ENCODE peak calls at places on chromosomes 3 and 15, in four cellular contexts. Q, A, I and H are unnamed samples.

GRCh38 chr3:151384741-151385174 is at the start of gene P2RY12:
- DNase-seq in Q (no peak), A (no peak), I (no peak), H (no peak)

GRCh38 chr3:143847787-143848631 is at the start of gene SLC9A9:
- DNase-seq in Q (no peak), A (no peak), I (peak; percentile 32), H (no peak)

GRCh38 chr15:85737061-85737460 is 57.7 kb downstream of the KLHL25 start:
- DNase-seq in Q (no peak), A (no peak), I (no peak), H (no peak)

GRCh38 chr3:49377483-49377882 is 19.3 kb upstream of the GPX1 start:
- DNase-seq in Q (no peak), A (no peak), I (no peak), H (no peak)

GRCh38 chr15:92653836-92654524 is 1.6 kb downstream of the FAM174B start:
- DNase-seq in Q (no peak), A (no peak), I (peak; percentile 94), H (no peak)

GRCh38 chr15:75653347-75653913 is 5.7 kb downstream of the SNX33 start:
- DNase-seq in Q (no peak), A (no peak), I (no peak), H (no peak)

GRCh38 chr3:142356818-142357217 is 91.0 kb downstream of the XRN1 start:
- DNase-seq in Q (no peak), A (no peak), I (no peak), H (no peak)

GRCh38 chr3:43071313-43071893 is 34.5 kb downstream of the POMGNT2 start:
- DNase-seq in Q (no peak), A (no peak), I (no peak), H (no peak)

GRCh38 chr15:29376580-29376979 is 107.0 kb upstream of the NSMCE3 start:
- DNase-seq in Q (no peak), A (no peak), I (no peak), H (no peak)

GRCh38 chr3:167740961-167741587 is 5.6 kb downstream of the SERPINI1 start:
- DNase-seq in Q (no peak), A (no peak), I (peak; percentile 42), H (no peak)

GRCh38 chr15:42858999-42859789 is 61.4 kb downstream of the TTBK2 start:
- DNase-seq in Q (no peak), A (no peak), I (no peak), H (no peak)

GRCh38 chr3:88742674-88743507 is 364.5 kb upstream of the EPHA3 start:
- DNase-seq in Q (no peak), A (no peak), I (no peak), H (no peak)

GRCh38 chr3:163707659-163708058 is 1370.6 kb downstream of the SI start:
- DNase-seq in Q (no peak), A (no peak), I (no peak), H (no peak)

GRCh38 chr3:58463181-58463941 is 28.5 kb upstream of the KCTD6 start:
- DNase-seq in Q (peak; percentile 72), A (peak; percentile 86), I (peak; percentile 80), H (peak; percentile 5)

GRCh38 chr15:59917504-59918157 is 86.5 kb upstream of the FOXB1 start:
- DNase-seq in Q (peak; percentile 72), A (peak; percentile 79), I (peak; percentile 71), H (no peak)

GRCh38 chr3:69739204-69740102 is at the start of gene MITF:
- DNase-seq in Q (peak; percentile 89), A (peak; percentile 95), I (peak; percentile 93), H (peak; percentile 24)

GRCh38 chr15:49313650-49314049 is 109.4 kb upstream of the FGF7 start:
- DNase-seq in Q (no peak), A (no peak), I (no peak), H (no peak)

GRCh38 chr3:156151824-156152428 is 31.5 kb downstream of the KCNAB1 start:
- DNase-seq in Q (peak; percentile 65), A (peak; percentile 82), I (peak; percentile 84), H (no peak)

GRCh38 chr3:154428369-154429206 is 1.4 kb downstream of the GPR149 start:
- DNase-seq in Q (no peak), A (no peak), I (no peak), H (no peak)

GRCh38 chr3:186757686-186758220 is 25.6 kb upstream of the EIF4A2 start:
- DNase-seq in Q (no peak), A (no peak), I (no peak), H (no peak)

DNA sequence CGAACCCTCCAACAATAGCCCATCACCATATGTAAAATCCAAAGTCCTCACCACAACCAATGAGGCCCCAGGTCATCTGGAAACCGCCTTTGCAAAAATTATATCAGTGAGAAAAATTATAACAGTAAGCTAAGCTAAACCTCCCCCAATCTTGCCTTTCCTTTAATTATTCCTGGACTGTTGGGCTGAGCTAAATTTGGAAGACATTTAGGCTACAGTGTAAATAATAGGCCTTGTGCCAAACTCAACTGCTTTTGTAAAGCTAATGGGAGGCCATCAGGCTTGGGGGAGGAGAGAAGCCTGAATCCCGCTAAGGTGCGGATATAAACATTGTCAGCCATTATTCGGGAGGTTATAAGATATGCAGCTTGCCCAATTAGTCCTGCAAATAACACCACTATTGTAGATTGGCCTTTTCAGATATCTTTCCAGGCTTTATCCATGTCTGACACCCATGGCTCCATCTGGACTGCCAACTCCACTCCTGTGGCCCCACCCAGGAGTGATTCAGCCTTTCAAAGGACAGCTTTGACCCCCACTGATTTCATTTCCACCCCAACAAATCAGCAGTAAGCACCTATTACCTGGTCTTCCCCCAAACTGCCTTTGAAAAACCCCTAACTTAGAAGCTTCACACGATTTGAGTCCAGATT is 53.0 kb upstream of the CA12 start:
- DNase-seq in Q (no peak), A (no peak), I (no peak), H (no peak)
- H3K4me3 ChIP-seq in Q (no peak overlapping the region), A (no peak overlapping the region), I (no peak overlapping the region), H (no peak overlapping the region)

DNA sequence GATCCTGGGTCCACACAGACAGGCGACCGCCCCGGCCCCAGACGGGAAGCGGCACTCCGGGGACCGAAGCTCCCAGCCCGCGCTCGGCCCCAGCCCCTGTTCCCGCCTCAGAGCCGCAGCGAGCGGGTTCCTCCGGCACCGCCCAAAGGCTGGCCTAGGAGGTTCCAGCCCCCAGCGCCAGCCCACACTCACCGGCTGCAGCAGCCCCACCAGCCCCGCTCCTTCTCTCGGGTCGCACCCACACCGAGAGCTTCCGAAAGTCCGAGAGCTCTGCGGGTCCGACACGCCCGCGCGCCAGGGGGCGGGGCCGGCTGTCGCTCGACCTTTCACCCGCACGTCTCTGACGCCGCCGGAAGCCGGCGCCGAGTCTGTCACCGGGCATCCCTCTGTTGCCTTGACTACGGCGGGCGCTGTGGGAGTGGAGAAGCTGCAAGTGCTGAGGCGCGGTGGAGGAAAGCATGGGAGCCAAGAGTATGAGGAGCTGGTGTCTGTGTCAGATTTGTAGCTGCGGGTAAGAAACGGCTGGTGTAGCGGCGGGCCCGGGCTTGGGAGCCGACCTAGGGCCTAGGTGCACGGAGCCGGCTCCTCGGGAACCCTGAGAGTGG is at the start of the genes EFL1 and SAXO2:
- DNase-seq in Q (peak; percentile 97), A (peak; percentile 95), I (peak; percentile 93), H (peak; percentile 79)
- TF ChIP-seq POLR2A in Q (peak; percentile 61), A (no peak), I (no peak), H (peak; percentile 40)

GRCh38 chr15:96331942-96332853 is 1.7 kb downstream of the NR2F2 start:
- DNase-seq in Q (no peak), A (no peak), I (peak; percentile 75), H (no peak)
- H3K4me3 ChIP-seq in Q (peak overlapping the region; percentile 43), A (peak overlapping the region; percentile 71), I (peak overlapping the region; percentile 48), H (peak overlapping the region; percentile 45)

DNA sequence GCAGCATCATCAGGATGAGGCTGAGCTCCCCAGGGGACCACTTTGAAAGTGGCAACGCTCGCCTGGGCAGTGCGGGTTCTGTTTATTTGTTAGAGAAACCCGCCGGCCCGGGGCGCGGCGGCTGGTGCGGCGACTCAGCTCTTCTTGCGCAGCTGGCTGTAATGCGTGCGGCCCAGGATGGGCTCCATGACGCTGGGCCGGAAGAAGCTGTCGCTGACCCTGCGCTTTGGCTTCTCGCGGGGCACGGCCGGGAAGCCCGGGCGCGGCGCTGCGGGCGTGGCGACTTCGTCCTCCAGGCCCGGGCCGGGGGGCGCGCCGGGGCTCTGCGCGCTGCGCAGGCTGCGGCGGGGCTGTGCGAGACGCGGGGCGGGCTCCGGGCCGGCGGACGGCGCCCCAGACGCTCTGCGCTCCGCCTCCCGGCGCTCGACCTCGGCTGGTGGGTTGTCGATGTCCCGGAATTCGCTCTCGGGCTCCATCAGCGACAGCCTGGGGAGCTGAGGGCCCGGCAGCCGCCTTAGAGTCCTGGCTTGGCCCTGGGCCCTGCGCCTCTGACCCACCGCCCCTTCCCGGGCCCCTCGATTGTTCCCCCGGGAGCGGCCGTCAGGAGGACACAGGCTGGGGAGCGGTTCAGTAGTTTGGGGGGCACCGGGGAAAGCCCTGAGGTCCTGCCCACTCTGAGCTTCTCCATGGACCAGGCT is 10.3 kb upstream of the KIF7 start:
- DNase-seq in Q (peak; percentile 67), A (no peak), I (peak; percentile 54), H (no peak)
- TF ChIP-seq POLR2A in Q (no peak), A (no peak), I (no peak), H (peak; percentile 18)

DNA sequence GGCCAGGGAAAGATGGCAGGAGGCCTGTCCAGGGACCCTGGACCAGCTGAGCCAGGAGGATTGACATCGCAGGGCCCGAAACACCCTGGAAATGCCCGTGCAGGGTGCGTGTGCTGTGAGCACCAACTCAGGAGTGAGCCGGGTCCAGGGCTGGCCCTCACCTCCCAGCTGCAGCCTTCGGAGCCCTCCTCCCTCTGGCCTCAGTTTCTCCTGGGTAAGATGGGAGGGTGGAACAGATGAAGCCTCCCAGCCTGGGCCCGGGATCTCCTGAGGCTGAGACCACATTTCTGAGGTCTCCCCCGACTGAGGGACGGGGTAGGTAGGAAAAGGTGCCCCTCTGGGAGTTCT is 5.3 kb upstream of the CALML4 start:
- DNase-seq in Q (no peak), A (peak; percentile 65), I (no peak), H (no peak)
- H3K4me3 ChIP-seq in Q (no peak overlapping the region), A (no peak overlapping the region), I (no peak overlapping the region), H (peak overlapping the region; percentile 51)

DNA sequence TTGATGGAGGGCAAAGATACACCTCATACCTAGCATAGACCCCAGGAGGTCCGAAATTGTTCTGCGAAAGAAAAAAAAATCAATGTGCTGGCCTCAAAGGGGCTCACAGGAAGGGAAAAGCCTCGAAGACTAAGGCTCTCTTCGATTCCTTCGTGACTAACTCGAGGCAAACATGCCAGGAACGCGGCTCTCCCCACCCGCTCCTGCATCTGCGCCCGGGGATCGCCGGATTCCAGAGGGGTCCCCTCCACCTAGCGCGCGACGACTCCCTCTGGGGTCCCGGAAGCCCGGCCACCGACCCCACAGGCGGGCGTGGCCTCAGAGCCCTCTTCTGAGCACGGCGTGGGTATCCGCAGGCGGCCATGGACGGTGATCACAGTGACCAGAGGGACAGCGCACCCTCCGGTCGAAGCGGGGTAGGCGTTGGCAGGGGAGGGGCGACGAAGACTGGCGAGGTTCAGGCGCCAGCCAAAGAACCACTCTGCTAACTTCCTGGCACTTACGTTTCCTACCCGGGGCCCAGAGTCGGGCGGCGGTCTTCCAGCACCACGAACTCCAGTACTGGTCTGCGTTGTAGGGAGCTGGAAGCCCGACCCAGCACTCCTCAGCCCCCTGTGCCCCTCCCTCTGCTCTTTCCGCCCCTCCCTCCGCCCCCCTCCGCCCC is 517 bp upstream of the EIF3J start:
- DNase-seq in Q (peak; percentile 92), A (peak; percentile 94), I (peak; percentile 90), H (peak; percentile 72)
- TF ChIP-seq POLR2A in Q (peak; percentile 76), A (peak; percentile 39), I (peak; percentile 34), H (no peak)

GRCh38 chr3:9247361-9248231 is 1.9 kb downstream of the SRGAP3 start:
- DNase-seq in Q (no peak), A (no peak), I (no peak), H (no peak)
- H3K4me3 ChIP-seq in Q (no peak overlapping the region), A (peak overlapping the region; percentile 59), I (no peak overlapping the region), H (peak overlapping the region; percentile 49)

GRCh38 chr15:67133738-67134576 is 68.6 kb downstream of the SMAD3 start:
- DNase-seq in Q (no peak), A (no peak), I (peak; percentile 41), H (no peak)
- TF ChIP-seq POLR2A in Q (peak; percentile 27), A (no peak), I (no peak), H (peak; percentile 50)